ENCODE peak calls at places on chromosomes 2 and 18, in eight cellular contexts. One of them, this sample, is unnamed.

GRCh38 chr2:119367472-119368099 is 809 bp downstream of the DBI start:
- DNase-seq in GM13976: peak; percentile 81
- DNase-seq in OCI-M1: peak; percentile 46
- DNase-seq in NCI-H460: no peak
- DNase-seq in left ventricle myocardium superior: peak; percentile 81
- DNase-seq in H54: peak; percentile 52
- DNase-seq in NCI-H446 treated with DMSO at 0.1 percent for 48 hours: no peak
- DNase-seq in AG09319: no peak
- DNase-seq in this sample: peak; percentile 51

GRCh38 chr18:28793911-28794310 is 617.0 kb upstream of the CDH2 start:
- DNase-seq in GM13976: no peak
- DNase-seq in OCI-M1: no peak
- DNase-seq in NCI-H460: no peak
- DNase-seq in left ventricle myocardium superior: no peak
- DNase-seq in H54: no peak
- DNase-seq in NCI-H446 treated with DMSO at 0.1 percent for 48 hours: no peak
- DNase-seq in AG09319: no peak
- DNase-seq in this sample: no peak

GRCh38 chr2:56199492-56199891 is 15.7 kb downstream of the CCDC85A start:
- DNase-seq in GM13976: no peak
- DNase-seq in OCI-M1: no peak
- DNase-seq in NCI-H460: no peak
- DNase-seq in left ventricle myocardium superior: no peak
- DNase-seq in H54: no peak
- DNase-seq in NCI-H446 treated with DMSO at 0.1 percent for 48 hours: no peak
- DNase-seq in AG09319: no peak
- DNase-seq in this sample: no peak

GRCh38 chr2:218780851-218781690 is 876 bp upstream of the CYP27A1 start:
- DNase-seq in GM13976: no peak
- DNase-seq in OCI-M1: no peak
- DNase-seq in NCI-H460: no peak
- DNase-seq in left ventricle myocardium superior: no peak
- DNase-seq in H54: no peak
- DNase-seq in NCI-H446 treated with DMSO at 0.1 percent for 48 hours: no peak
- DNase-seq in AG09319: no peak
- DNase-seq in this sample: no peak

GRCh38 chr2:28269019-28269784 is 123.5 kb upstream of the FOSL2 start:
- DNase-seq in GM13976: no peak
- DNase-seq in OCI-M1: peak; percentile 89
- DNase-seq in NCI-H460: peak; percentile 52
- DNase-seq in left ventricle myocardium superior: no peak
- DNase-seq in H54: peak; percentile 44
- DNase-seq in NCI-H446 treated with DMSO at 0.1 percent for 48 hours: no peak
- DNase-seq in AG09319: no peak
- DNase-seq in this sample: no peak

GRCh38 chr2:38178556-38179419 is 102.8 kb upstream of the CYP1B1 start:
- DNase-seq in GM13976: peak; percentile 30
- DNase-seq in OCI-M1: peak; percentile 67
- DNase-seq in NCI-H460: no peak
- DNase-seq in left ventricle myocardium superior: no peak
- DNase-seq in H54: peak; percentile 16
- DNase-seq in NCI-H446 treated with DMSO at 0.1 percent for 48 hours: no peak
- DNase-seq in AG09319: no peak
- DNase-seq in this sample: no peak

GRCh38 chr2:2260691-2261268 is 70.3 kb downstream of the MYT1L start:
- DNase-seq in GM13976: no peak
- DNase-seq in OCI-M1: no peak
- DNase-seq in NCI-H460: no peak
- DNase-seq in left ventricle myocardium superior: no peak
- DNase-seq in H54: no peak
- DNase-seq in NCI-H446 treated with DMSO at 0.1 percent for 48 hours: no peak
- DNase-seq in AG09319: no peak
- DNase-seq in this sample: peak; percentile 72

GRCh38 chr2:85547089-85547858 is 8.3 kb downstream of the MAT2A start:
- DNase-seq in GM13976: no peak
- DNase-seq in OCI-M1: no peak
- DNase-seq in NCI-H460: no peak
- DNase-seq in left ventricle myocardium superior: no peak
- DNase-seq in H54: no peak
- DNase-seq in NCI-H446 treated with DMSO at 0.1 percent for 48 hours: no peak
- DNase-seq in AG09319: no peak
- DNase-seq in this sample: no peak

GRCh38 chr2:207206001-207206400 is 40.3 kb upstream of the KLF7 start:
- DNase-seq in GM13976: no peak
- DNase-seq in OCI-M1: no peak
- DNase-seq in NCI-H460: no peak
- DNase-seq in left ventricle myocardium superior: no peak
- DNase-seq in H54: no peak
- DNase-seq in NCI-H446 treated with DMSO at 0.1 percent for 48 hours: peak; percentile 20
- DNase-seq in AG09319: no peak
- DNase-seq in this sample: peak; percentile 91

GRCh38 chr2:116510117-116510671 is 1304.3 kb upstream of the DDX18 start:
- DNase-seq in GM13976: peak; percentile 2
- DNase-seq in OCI-M1: peak; percentile 54
- DNase-seq in NCI-H460: peak; percentile 17
- DNase-seq in left ventricle myocardium superior: no peak
- DNase-seq in H54: no peak
- DNase-seq in NCI-H446 treated with DMSO at 0.1 percent for 48 hours: no peak
- DNase-seq in AG09319: no peak
- DNase-seq in this sample: no peak

GRCh38 chr2:148614332-148615049 is 30.1 kb upstream of the EPC2 start:
- DNase-seq in GM13976: peak; percentile 70
- DNase-seq in OCI-M1: peak; percentile 85
- DNase-seq in NCI-H460: peak; percentile 45
- DNase-seq in left ventricle myocardium superior: no peak
- DNase-seq in H54: peak; percentile 29
- DNase-seq in NCI-H446 treated with DMSO at 0.1 percent for 48 hours: no peak
- DNase-seq in AG09319: no peak
- DNase-seq in this sample: peak; percentile 3

GRCh38 chr2:71816815-71817214 is 330.8 kb downstream of the CYP26B1 start:
- DNase-seq in GM13976: no peak
- DNase-seq in OCI-M1: no peak
- DNase-seq in NCI-H460: no peak
- DNase-seq in left ventricle myocardium superior: peak; percentile 55
- DNase-seq in H54: no peak
- DNase-seq in NCI-H446 treated with DMSO at 0.1 percent for 48 hours: peak; percentile 47
- DNase-seq in AG09319: no peak
- DNase-seq in this sample: no peak

GRCh38 chr2:217552081-217552480 is 450.7 kb downstream of the TNS1 start:
- DNase-seq in GM13976: no peak
- DNase-seq in OCI-M1: no peak
- DNase-seq in NCI-H460: no peak
- DNase-seq in left ventricle myocardium superior: no peak
- DNase-seq in H54: no peak
- DNase-seq in NCI-H446 treated with DMSO at 0.1 percent for 48 hours: no peak
- DNase-seq in AG09319: no peak
- DNase-seq in this sample: no peak

GRCh38 chr2:96538487-96539214 is 2.1 kb downstream of the ARID5A start:
- DNase-seq in GM13976: no peak
- DNase-seq in OCI-M1: no peak
- DNase-seq in NCI-H460: no peak
- DNase-seq in left ventricle myocardium superior: peak; percentile 89
- DNase-seq in H54: no peak
- DNase-seq in NCI-H446 treated with DMSO at 0.1 percent for 48 hours: no peak
- DNase-seq in AG09319: no peak
- DNase-seq in this sample: no peak

GRCh38 chr18:68738572-68738971 is 23.7 kb upstream of the TMX3 start:
- DNase-seq in GM13976: no peak
- DNase-seq in OCI-M1: no peak
- DNase-seq in NCI-H460: no peak
- DNase-seq in left ventricle myocardium superior: no peak
- DNase-seq in H54: no peak
- DNase-seq in NCI-H446 treated with DMSO at 0.1 percent for 48 hours: no peak
- DNase-seq in AG09319: no peak
- DNase-seq in this sample: no peak

GRCh38 chr18:26637983-26638382 is 89.6 kb upstream of the KCTD1 start:
- DNase-seq in GM13976: no peak
- DNase-seq in OCI-M1: no peak
- DNase-seq in NCI-H460: no peak
- DNase-seq in left ventricle myocardium superior: no peak
- DNase-seq in H54: no peak
- DNase-seq in NCI-H446 treated with DMSO at 0.1 percent for 48 hours: no peak
- DNase-seq in AG09319: no peak
- DNase-seq in this sample: no peak

GRCh38 chr18:24227976-24228660 is 89.3 kb downstream of the CABYR start:
- DNase-seq in GM13976: no peak
- DNase-seq in OCI-M1: no peak
- DNase-seq in NCI-H460: no peak
- DNase-seq in left ventricle myocardium superior: no peak
- DNase-seq in H54: peak; percentile 13
- DNase-seq in NCI-H446 treated with DMSO at 0.1 percent for 48 hours: no peak
- DNase-seq in AG09319: peak; percentile 36
- DNase-seq in this sample: no peak

GRCh38 chr2:80473806-80474205 is 169.3 kb upstream of the LRRTM1 start:
- DNase-seq in GM13976: no peak
- DNase-seq in OCI-M1: no peak
- DNase-seq in NCI-H460: no peak
- DNase-seq in left ventricle myocardium superior: no peak
- DNase-seq in H54: no peak
- DNase-seq in NCI-H446 treated with DMSO at 0.1 percent for 48 hours: no peak
- DNase-seq in AG09319: no peak
- DNase-seq in this sample: no peak

GRCh38 chr2:112275887-112276773 is 733 bp downstream of the ZC3H6 start:
- DNase-seq in GM13976: peak; percentile 85
- DNase-seq in OCI-M1: peak; percentile 87
- DNase-seq in NCI-H460: peak; percentile 71
- DNase-seq in left ventricle myocardium superior: peak; percentile 94
- DNase-seq in H54: peak; percentile 65
- DNase-seq in NCI-H446 treated with DMSO at 0.1 percent for 48 hours: peak; percentile 76
- DNase-seq in AG09319: peak; percentile 76
- DNase-seq in this sample: peak; percentile 86

GRCh38 chr18:23108496-23108895 is 26.8 kb upstream of the CABLES1 start:
- DNase-seq in GM13976: no peak
- DNase-seq in OCI-M1: no peak
- DNase-seq in NCI-H460: no peak
- DNase-seq in left ventricle myocardium superior: no peak
- DNase-seq in H54: no peak
- DNase-seq in NCI-H446 treated with DMSO at 0.1 percent for 48 hours: peak; percentile 51
- DNase-seq in AG09319: no peak
- DNase-seq in this sample: no peak

GRCh38 chr2:19256239-19256638 is 102.2 kb downstream of the OSR1 start:
- DNase-seq in GM13976: no peak
- DNase-seq in OCI-M1: no peak
- DNase-seq in NCI-H460: peak; percentile 29
- DNase-seq in left ventricle myocardium superior: no peak
- DNase-seq in H54: peak; percentile 19
- DNase-seq in NCI-H446 treated with DMSO at 0.1 percent for 48 hours: no peak
- DNase-seq in AG09319: peak; percentile 96
- DNase-seq in this sample: no peak

GRCh38 chr2:137873860-137874259 is 90.4 kb upstream of the HNMT start:
- DNase-seq in GM13976: no peak
- DNase-seq in OCI-M1: no peak
- DNase-seq in NCI-H460: no peak
- DNase-seq in left ventricle myocardium superior: no peak
- DNase-seq in H54: no peak
- DNase-seq in NCI-H446 treated with DMSO at 0.1 percent for 48 hours: no peak
- DNase-seq in AG09319: no peak
- DNase-seq in this sample: no peak

GRCh38 chr2:163698857-163699256 is 37.0 kb downstream of the FIGN start:
- DNase-seq in GM13976: no peak
- DNase-seq in OCI-M1: no peak
- DNase-seq in NCI-H460: no peak
- DNase-seq in left ventricle myocardium superior: no peak
- DNase-seq in H54: no peak
- DNase-seq in NCI-H446 treated with DMSO at 0.1 percent for 48 hours: no peak
- DNase-seq in AG09319: no peak
- DNase-seq in this sample: no peak

GRCh38 chr2:8552264-8552913 is 129.5 kb upstream of the ID2 start:
- DNase-seq in GM13976: no peak
- DNase-seq in OCI-M1: no peak
- DNase-seq in NCI-H460: no peak
- DNase-seq in left ventricle myocardium superior: peak; percentile 19
- DNase-seq in H54: no peak
- DNase-seq in NCI-H446 treated with DMSO at 0.1 percent for 48 hours: no peak
- DNase-seq in AG09319: no peak
- DNase-seq in this sample: no peak

GRCh38 chr2:30232027-30232800 is 880 bp downstream of the LBH start:
- DNase-seq in GM13976: peak; percentile 85
- DNase-seq in OCI-M1: peak; percentile 66
- DNase-seq in NCI-H460: no peak
- DNase-seq in left ventricle myocardium superior: peak; percentile 73
- DNase-seq in H54: no peak
- DNase-seq in NCI-H446 treated with DMSO at 0.1 percent for 48 hours: no peak
- DNase-seq in AG09319: no peak
- DNase-seq in this sample: no peak

GRCh38 chr2:214341636-214342035 is 69.2 kb upstream of the VWC2L start:
- DNase-seq in GM13976: no peak
- DNase-seq in OCI-M1: peak; percentile 31
- DNase-seq in NCI-H460: no peak
- DNase-seq in left ventricle myocardium superior: no peak
- DNase-seq in H54: no peak
- DNase-seq in NCI-H446 treated with DMSO at 0.1 percent for 48 hours: no peak
- DNase-seq in AG09319: no peak
- DNase-seq in this sample: no peak

GRCh38 chr2:238420442-238420841 is 6.3 kb upstream of the ASB1 start:
- DNase-seq in GM13976: no peak
- DNase-seq in OCI-M1: peak; percentile 28
- DNase-seq in NCI-H460: no peak
- DNase-seq in left ventricle myocardium superior: no peak
- DNase-seq in H54: no peak
- DNase-seq in NCI-H446 treated with DMSO at 0.1 percent for 48 hours: no peak
- DNase-seq in AG09319: no peak
- DNase-seq in this sample: no peak

GRCh38 chr2:3665886-3666612 is 8.0 kb downstream of the ALLC start:
- DNase-seq in GM13976: no peak
- DNase-seq in OCI-M1: no peak
- DNase-seq in NCI-H460: no peak
- DNase-seq in left ventricle myocardium superior: no peak
- DNase-seq in H54: no peak
- DNase-seq in NCI-H446 treated with DMSO at 0.1 percent for 48 hours: no peak
- DNase-seq in AG09319: no peak
- DNase-seq in this sample: no peak

GRCh38 chr18:2970762-2971659 is 41.9 kb downstream of the LPIN2 start:
- DNase-seq in GM13976: no peak
- DNase-seq in OCI-M1: peak; percentile 62
- DNase-seq in NCI-H460: no peak
- DNase-seq in left ventricle myocardium superior: no peak
- DNase-seq in H54: no peak
- DNase-seq in NCI-H446 treated with DMSO at 0.1 percent for 48 hours: no peak
- DNase-seq in AG09319: no peak
- DNase-seq in this sample: no peak

This sample was measured in G401.